ENCODE peak calls at places on chromosome 11, in five cellular contexts. W, G, R, N and L are unnamed samples.

GRCh38 chr11:69923641-69924307 is 104.6 kb upstream of the FGF3 start:
- DNase-seq in N (no peak), W (no peak), G (peak), R (no peak), L (peak)

GRCh38 chr11:124170801-124171586 is 12.2 kb upstream of the OR10D3 start:
- DNase-seq in W (no peak), R (no peak), G (no peak), N (no peak), L (no peak)

GRCh38 chr11:133955091-133955846 is 1.5 kb downstream of the IGSF9B start:
- DNase-seq in R (peak), N (no peak), G (no peak), W (no peak), L (peak)

GRCh38 chr11:33706546-33706945 is 5.9 kb upstream of the C11orf91 start:
- DNase-seq in W (no peak), N (no peak), R (no peak), G (no peak), L (no peak)

GRCh38 chr11:134584706-134585445 is 172.8 kb upstream of the B3GAT1 start:
- DNase-seq in G (no peak), R (no peak), N (peak), W (no peak), L (no peak)

GRCh38 chr11:118047749-118048148 is 29.1 kb upstream of the TMPRSS4 start:
- DNase-seq in W (no peak), R (no peak), N (no peak), G (no peak), L (no peak)

GRCh38 chr11:124751741-124752470 is at the start of gene VSIG2:
- DNase-seq in N (no peak), W (peak), R (no peak), G (no peak), L (no peak)

GRCh38 chr11:61270354-61271070 is 24.6 kb downstream of the VWCE start:
- DNase-seq in W (no peak), G (no peak), N (no peak), R (no peak), L (no peak)

GRCh38 chr11:14288189-14288935 is 70.6 kb downstream of the RRAS2 start:
- DNase-seq in W (no peak), N (no peak), R (no peak), G (no peak), L (no peak)

GRCh38 chr11:1924121-1924520 is 4.6 kb downstream of the TNNT3 start:
- DNase-seq in W (no peak), G (peak), N (peak), R (no peak), L (no peak)

GRCh38 chr11:313787-314547 is at the start of gene IFITM1:
- DNase-seq in N (no peak), G (peak), R (peak), W (no peak), L (no peak)

GRCh38 chr11:134332189-134332631 is 422 bp downstream of the GLB1L2 start:
- DNase-seq in N (no peak), R (no peak), G (no peak), W (no peak), L (peak)

GRCh38 chr11:60992842-60993409 is 21.4 kb downstream of the CD6 start:
- DNase-seq in N (no peak), R (no peak), W (peak), G (no peak), L (no peak)

GRCh38 chr11:128669491-128669890 is 24.4 kb upstream of the FLI1 start:
- DNase-seq in N (no peak), R (no peak), W (no peak), G (no peak), L (no peak)

GRCh38 chr11:114886644-114887259 is 208.4 kb downstream of the NXPE2 start:
- DNase-seq in G (no peak), R (no peak), N (no peak), W (no peak), L (no peak)

GRCh38 chr11:38046571-38047135 is 1448.6 kb upstream of the RAG2 start:
- DNase-seq in N (no peak), G (no peak), R (no peak), W (no peak), L (no peak)

GRCh38 chr11:128929468-128929867 is 13.2 kb downstream of the TP53AIP1 start:
- DNase-seq in W (no peak), N (no peak), R (no peak), G (no peak), L (no peak)

GRCh38 chr11:111205622-111206385 is 39.7 kb upstream of the POU2AF2 start:
- DNase-seq in W (no peak), N (no peak), G (no peak), R (no peak), L (no peak)

GRCh38 chr11:122852071-122852831 is 14.0 kb downstream of the CRTAM start:
- DNase-seq in R (peak), N (no peak), W (no peak), G (no peak), L (no peak)

GRCh38 chr11:6745465-6746015 is 26.2 kb downstream of the OR2AG2 start:
- DNase-seq in N (no peak), G (no peak), W (no peak), R (no peak), L (no peak)

GRCh38 chr11:123525072-123525471 is 95.0 kb downstream of the GRAMD1B start:
- DNase-seq in R (peak), N (no peak), G (no peak), W (no peak), L (no peak)